ENCODE peak calls at places on chromosomes 5 and 9, in six cellular contexts. N, J, A, Z, I and X are unnamed samples.

GRCh38 chr5:133782736-133783135 is 170.4 kb upstream of the FSTL4 start:
- DNase-seq in N (no peak), A (no peak), Z (no peak), I (no peak), J (no peak), X (no peak)

GRCh38 chr5:134374234-134374633 is 2.9 kb downstream of the UBE2B start:
- DNase-seq in J (no peak), I (no peak), N (no peak), Z (no peak), A (no peak), X (no peak)

GRCh38 chr9:119951591-119951990 is 582.4 kb upstream of the BRINP1 start:
- DNase-seq in A (no peak), N (no peak), I (no peak), Z (no peak), J (no peak), X (no peak)

GRCh38 chr5:88679638-88680037 is 203.3 kb downstream of the MEF2C start:
- DNase-seq in N (no peak), A (no peak), I (no peak), J (no peak), Z (no peak), X (no peak)

GRCh38 chr5:136123236-136123768 is 9.3 kb upstream of the SMAD5 start:
- DNase-seq in A (no peak), J (no peak), Z (no peak), I (peak; percentile 60), N (no peak), X (peak; percentile 15)

GRCh38 chr9:123111427-123111826 is 78.0 kb downstream of the GPR21 start:
- DNase-seq in N (no peak), A (no peak), Z (no peak), J (no peak), I (no peak), X (no peak)

GRCh38 chr9:68493953-68494541 is 46.6 kb downstream of the TMEM252 start:
- DNase-seq in I (no peak), N (no peak), J (no peak), Z (no peak), A (no peak), X (no peak)

GRCh38 chr9:86354882-86355399 is 731 bp upstream of the TUT7 start:
- DNase-seq in I (peak; percentile 28), Z (no peak), A (no peak), N (no peak), J (no peak), X (no peak)

GRCh38 chr5:78235289-78235688 is 59.2 kb downstream of the AP3B1 start:
- DNase-seq in Z (no peak), A (no peak), I (no peak), N (no peak), J (no peak), X (no peak)

GRCh38 chr5:172913117-172913850 is 45.9 kb upstream of the RPL26L1 start:
- DNase-seq in I (no peak), J (no peak), A (no peak), N (no peak), Z (no peak), X (no peak)

GRCh38 chr9:113507256-113507655 is 43.7 kb downstream of the RGS3 start:
- DNase-seq in I (no peak), Z (peak; percentile 67), J (no peak), A (no peak), N (no peak), X (no peak)

GRCh38 chr9:34045903-34046302 is 2.8 kb downstream of the UBAP2 start:
- DNase-seq in N (no peak), Z (no peak), I (no peak), J (no peak), A (no peak), X (no peak)

DNA sequence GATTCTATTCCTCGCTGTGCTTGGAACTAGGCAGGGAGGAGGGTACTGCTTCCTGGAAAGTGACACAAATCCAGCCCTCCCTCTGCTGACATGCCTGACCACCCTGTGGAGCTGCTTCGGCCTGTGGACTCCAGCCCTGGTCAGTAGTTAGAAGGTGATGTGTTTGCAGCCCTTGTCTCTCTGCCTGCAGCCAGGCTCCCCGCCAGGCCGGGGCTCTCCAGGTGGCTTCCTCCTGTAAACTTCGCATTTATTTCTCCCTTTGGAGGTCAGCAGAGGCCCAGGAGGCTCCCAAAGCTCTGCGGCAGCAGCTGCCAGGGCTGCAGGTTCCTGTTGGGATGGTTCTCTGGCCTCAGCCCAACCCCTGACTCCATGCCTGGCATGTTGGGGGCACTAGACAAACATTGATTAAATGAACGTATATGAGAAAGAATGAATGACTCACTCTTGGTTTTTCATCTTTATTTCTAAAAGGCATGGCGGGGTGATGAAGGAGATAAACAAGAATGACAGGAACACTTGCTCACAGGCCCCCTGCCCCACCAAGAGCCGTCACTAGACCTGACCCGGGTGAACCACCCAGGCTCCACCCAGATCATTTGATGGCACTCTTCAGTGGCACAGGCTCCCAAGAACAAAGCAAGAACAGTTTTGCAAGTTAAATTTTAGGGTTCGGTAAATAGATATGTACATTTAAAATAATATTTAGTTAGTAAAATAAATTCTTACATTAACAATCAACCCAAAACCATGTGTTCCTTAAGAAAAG is 8.4 kb upstream of the IRX2 start:
- DNase-seq in I (no peak), N (no peak), J (no peak), A (no peak), Z (no peak), X (no peak)
- TF ChIP-seq POLR2A in I (no peak), N (no peak), J (no peak), A (no peak), Z (no peak), X (no peak)

GRCh38 chr9:6689893-6690634 is 44.5 kb upstream of the GLDC start:
- DNase-seq in N (no peak), Z (no peak), I (no peak), J (no peak), A (no peak), X (no peak)

GRCh38 chr9:6692433-6692832 is 46.9 kb upstream of the GLDC start:
- DNase-seq in N (no peak), I (no peak), Z (no peak), A (no peak), J (no peak), X (no peak)

GRCh38 chr9:6695121-6695814 is 49.7 kb upstream of the GLDC start:
- DNase-seq in J (no peak), A (no peak), I (no peak), Z (no peak), N (no peak), X (no peak)

GRCh38 chr9:6696178-6696577 is 50.6 kb upstream of the GLDC start:
- DNase-seq in J (no peak), Z (no peak), N (no peak), I (no peak), A (no peak), X (no peak)

GRCh38 chr9:6692891-6693361 is 47.4 kb upstream of the GLDC start:
- DNase-seq in A (no peak), I (no peak), N (no peak), Z (no peak), J (no peak), X (no peak)
- TF ChIP-seq POLR2A in A (no peak), I (no peak), N (peak; percentile 78), Z (no peak), J (no peak), X (no peak)

GRCh38 chr5:140321796-140322195 is 18.9 kb upstream of the PFDN1 start:
- DNase-seq in Z (peak; percentile 86), I (no peak), N (no peak), A (no peak), J (peak; percentile 81), X (no peak)

GRCh38 chr5:140324041-140324833 is 21.3 kb upstream of the PFDN1 start:
- DNase-seq in A (no peak), I (no peak), Z (no peak), J (no peak), N (no peak), X (no peak)

GRCh38 chr5:140325486-140325885 is 20.9 kb downstream of the HBEGF start:
- DNase-seq in Z (no peak), J (no peak), N (no peak), A (no peak), I (no peak), X (no peak)

GRCh38 chr5:140324834-140325195 is 21.6 kb downstream of the HBEGF start:
- DNase-seq in J (no peak), N (no peak), A (no peak), I (no peak), Z (no peak), X (no peak)

DNA sequence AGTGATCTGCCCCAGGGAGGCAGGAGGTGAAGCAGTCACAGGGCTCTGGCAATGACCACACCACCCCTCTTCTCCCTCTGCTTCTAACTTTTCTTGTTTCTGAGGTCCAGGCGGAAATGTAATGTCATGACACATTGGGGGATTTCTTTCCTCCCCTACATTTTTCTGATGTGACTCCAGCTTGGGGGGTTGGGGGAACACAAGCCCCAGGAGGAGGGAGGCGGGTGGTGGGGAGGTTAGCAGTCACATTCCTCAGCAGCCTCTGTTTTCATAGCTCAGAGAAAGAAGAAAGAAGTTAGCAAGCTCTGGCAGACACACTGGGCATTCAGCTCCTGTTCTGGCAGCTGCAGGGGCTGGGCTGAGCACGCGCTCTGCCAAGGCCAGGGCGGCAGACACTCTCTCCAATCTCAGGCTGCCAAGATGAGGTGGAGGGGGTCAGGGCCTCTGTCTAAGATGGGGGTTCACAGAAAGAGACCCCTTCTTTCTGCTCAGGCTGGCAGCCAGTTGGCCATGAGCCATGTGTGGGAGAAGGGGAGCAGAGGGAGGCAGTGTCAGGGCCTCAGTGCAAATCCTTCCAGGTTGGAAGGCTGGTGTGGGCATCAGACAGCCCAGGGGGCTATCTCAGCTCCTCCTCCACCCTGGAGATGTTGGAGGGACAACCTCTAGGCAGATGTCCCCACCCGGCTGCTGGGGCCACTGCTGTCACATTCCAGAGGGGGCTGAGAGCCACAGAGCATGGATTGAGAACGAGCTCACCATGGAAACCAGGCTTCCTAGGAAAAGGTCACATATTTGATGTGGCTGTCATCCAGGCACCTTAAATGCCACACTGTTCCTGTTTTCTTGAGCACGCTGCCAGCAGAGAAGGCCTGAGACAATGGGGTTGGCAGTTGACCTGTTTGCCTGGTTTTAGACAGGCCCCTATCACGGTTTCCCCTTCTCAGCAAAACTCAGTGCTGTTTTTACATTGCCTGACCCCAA is 20.1 kb upstream of the PFDN1 start:
- DNase-seq in N (no peak), Z (no peak), I (no peak), A (peak; percentile 63), J (peak; percentile 76), X (peak; percentile 76)
- TF ChIP-seq POLR2A in N (no peak), Z (no peak), I (no peak), A (no peak), J (no peak), X (peak; percentile 38)

GRCh38 chr5:177499842-177500241 is 2.4 kb upstream of the PDLIM7 start:
- DNase-seq in A (no peak), I (no peak), Z (no peak), J (no peak), N (no peak), X (no peak)
- TF ChIP-seq POLR2A in A (no peak), I (no peak), Z (no peak), J (no peak), N (no peak), X (no peak)

GRCh38 chr5:43602818-43603534 is at the start of gene NNT:
- DNase-seq in N (peak; percentile 64), I (peak; percentile 40), J (peak; percentile 87), A (peak; percentile 62), Z (peak; percentile 96), X (peak; percentile 20)
- TF ChIP-seq POLR2A in N (peak; percentile 70), I (peak; percentile 28), J (no peak), A (no peak), Z (no peak), X (peak; percentile 43)

GRCh38 chr5:79237735-79238560 is 2.0 kb downstream of the JMY start:
- DNase-seq in J (no peak), N (no peak), Z (no peak), I (no peak), A (no peak), X (no peak)
- TF ChIP-seq POLR2A in J (no peak), N (no peak), Z (no peak), I (no peak), A (no peak), X (no peak)